ENCODE peak calls at places on chromosomes 6 and 20, in six cellular contexts. One of them, this sample, is unnamed.

GRCh38 chr20:1163105-1163504 is 21.7 kb downstream of the TMEM74B start:
- DNase-seq in K562: no peak
- DNase-seq in endothelial cell of umbilical vein: no peak
- DNase-seq in HepG2: no peak
- DNase-seq in GM12878: no peak
- DNase-seq in A549: no peak
- DNase-seq in this sample: no peak

GRCh38 chr20:37369846-37370245 is 23.9 kb downstream of the SRC start:
- DNase-seq in HepG2: no peak
- DNase-seq in GM12878: no peak
- DNase-seq in A549: no peak
- DNase-seq in endothelial cell of umbilical vein: no peak
- DNase-seq in K562: no peak
- DNase-seq in this sample: no peak

GRCh38 chr20:30922129-30922528 is 335.3 kb upstream of the DEFB115 start:
- DNase-seq in GM12878: no peak
- DNase-seq in HepG2: no peak
- DNase-seq in A549: no peak
- DNase-seq in K562: no peak
- DNase-seq in endothelial cell of umbilical vein: no peak
- DNase-seq in this sample: no peak

GRCh38 chr6:35558571-35558970 is 45.9 kb upstream of the TULP1 start:
- DNase-seq in A549: no peak
- DNase-seq in K562: no peak
- DNase-seq in endothelial cell of umbilical vein: no peak
- DNase-seq in GM12878: peak
- DNase-seq in HepG2: no peak
- DNase-seq in this sample: no peak

GRCh38 chr20:56676679-56677078 is 47.6 kb downstream of the TFAP2C start:
- DNase-seq in GM12878: no peak
- DNase-seq in K562: no peak
- DNase-seq in HepG2: no peak
- DNase-seq in A549: no peak
- DNase-seq in endothelial cell of umbilical vein: no peak
- DNase-seq in this sample: no peak

GRCh38 chr6:55250400-55250799 is 76.1 kb downstream of the HCRTR2 start:
- DNase-seq in HepG2: no peak
- DNase-seq in GM12878: no peak
- DNase-seq in endothelial cell of umbilical vein: no peak
- DNase-seq in K562: no peak
- DNase-seq in A549: no peak
- DNase-seq in this sample: no peak

GRCh38 chr6:44052419-44053011 is 74.7 kb downstream of the MRPL14 start:
- DNase-seq in endothelial cell of umbilical vein: no peak
- DNase-seq in HepG2: no peak
- DNase-seq in K562: peak
- DNase-seq in GM12878: no peak
- DNase-seq in A549: no peak
- DNase-seq in this sample: peak

GRCh38 chr20:37846573-37846972 is 56.4 kb upstream of the VSTM2L start:
- DNase-seq in K562: no peak
- DNase-seq in endothelial cell of umbilical vein: no peak
- DNase-seq in GM12878: no peak
- DNase-seq in A549: no peak
- DNase-seq in HepG2: no peak
- DNase-seq in this sample: no peak

GRCh38 chr6:12557760-12558159 is 158.8 kb upstream of the PHACTR1 start:
- DNase-seq in HepG2: no peak
- DNase-seq in endothelial cell of umbilical vein: no peak
- DNase-seq in K562: no peak
- DNase-seq in GM12878: no peak
- DNase-seq in A549: no peak
- DNase-seq in this sample: no peak

GRCh38 chr6:3765415-3765814 is 13.9 kb upstream of the PXDC1 start:
- DNase-seq in K562: no peak
- DNase-seq in GM12878: no peak
- DNase-seq in HepG2: no peak
- DNase-seq in endothelial cell of umbilical vein: no peak
- DNase-seq in A549: no peak
- DNase-seq in this sample: no peak

GRCh38 chr6:14641401-14641800 is 523.8 kb downstream of the CD83 start:
- DNase-seq in endothelial cell of umbilical vein: no peak
- DNase-seq in GM12878: no peak
- DNase-seq in HepG2: no peak
- DNase-seq in A549: no peak
- DNase-seq in K562: no peak
- DNase-seq in this sample: no peak

GRCh38 chr20:47466704-47467459 is 34.8 kb upstream of the NCOA3 start:
- DNase-seq in HepG2: no peak
- DNase-seq in A549: no peak
- DNase-seq in endothelial cell of umbilical vein: no peak
- DNase-seq in GM12878: no peak
- DNase-seq in K562: no peak
- DNase-seq in this sample: no peak

GRCh38 chr20:36271639-36272546 is 34.2 kb upstream of the DLGAP4 start:
- DNase-seq in A549: no peak
- DNase-seq in HepG2: no peak
- DNase-seq in endothelial cell of umbilical vein: no peak
- DNase-seq in GM12878: no peak
- DNase-seq in K562: no peak
- DNase-seq in this sample: no peak

GRCh38 chr20:36105731-36106226 is 48.8 kb upstream of the EPB41L1 start:
- DNase-seq in HepG2: no peak
- DNase-seq in K562: no peak
- DNase-seq in endothelial cell of umbilical vein: no peak
- DNase-seq in GM12878: no peak
- DNase-seq in A549: no peak
- DNase-seq in this sample: no peak

GRCh38 chr6:156775717-156776116 is 1.5 kb upstream of the ARID1B start:
- DNase-seq in K562: no peak
- DNase-seq in HepG2: no peak
- DNase-seq in endothelial cell of umbilical vein: peak
- DNase-seq in GM12878: no peak
- DNase-seq in A549: no peak
- DNase-seq in this sample: no peak

GRCh38 chr20:40189621-40190020 is 499.4 kb downstream of the MAFB start:
- DNase-seq in endothelial cell of umbilical vein: no peak
- DNase-seq in HepG2: no peak
- DNase-seq in GM12878: no peak
- DNase-seq in K562: no peak
- DNase-seq in A549: no peak
- DNase-seq in this sample: no peak

GRCh38 chr6:112044856-112045255 is 9.0 kb upstream of the CCN6 start:
- DNase-seq in GM12878: no peak
- DNase-seq in HepG2: no peak
- DNase-seq in endothelial cell of umbilical vein: no peak
- DNase-seq in A549: no peak
- DNase-seq in K562: no peak
- DNase-seq in this sample: no peak

GRCh38 chr6:103268335-103268734 is 1591.4 kb downstream of the HACE1 start:
- DNase-seq in HepG2: no peak
- DNase-seq in A549: no peak
- DNase-seq in K562: no peak
- DNase-seq in endothelial cell of umbilical vein: no peak
- DNase-seq in GM12878: no peak
- DNase-seq in this sample: no peak

GRCh38 chr6:103273048-103273447 is 1586.7 kb downstream of the HACE1 start:
- DNase-seq in GM12878: no peak
- DNase-seq in endothelial cell of umbilical vein: no peak
- DNase-seq in A549: no peak
- DNase-seq in K562: no peak
- DNase-seq in HepG2: peak
- DNase-seq in this sample: peak
- TF ChIP-seq CTCF in GM12878: no peak
- TF ChIP-seq CTCF in endothelial cell of umbilical vein: no peak
- TF ChIP-seq CTCF in A549: no peak
- TF ChIP-seq CTCF in K562: no peak
- TF ChIP-seq CTCF in HepG2: peak
- TF ChIP-seq CTCF in this sample: peak

GRCh38 chr6:6825986-6826901 is 237.7 kb downstream of the LY86 start:
- DNase-seq in GM12878: peak
- DNase-seq in endothelial cell of umbilical vein: peak
- DNase-seq in K562: no peak
- DNase-seq in HepG2: no peak
- DNase-seq in A549: no peak
- DNase-seq in this sample: peak
- TF ChIP-seq MYC in GM12878: no peak
- TF ChIP-seq MYC in endothelial cell of umbilical vein: no peak
- TF ChIP-seq MYC in K562: no peak
- TF ChIP-seq MYC in HepG2: no peak
- TF ChIP-seq MYC in A549: no peak
- TF ChIP-seq MYC in this sample: peak

DNA sequence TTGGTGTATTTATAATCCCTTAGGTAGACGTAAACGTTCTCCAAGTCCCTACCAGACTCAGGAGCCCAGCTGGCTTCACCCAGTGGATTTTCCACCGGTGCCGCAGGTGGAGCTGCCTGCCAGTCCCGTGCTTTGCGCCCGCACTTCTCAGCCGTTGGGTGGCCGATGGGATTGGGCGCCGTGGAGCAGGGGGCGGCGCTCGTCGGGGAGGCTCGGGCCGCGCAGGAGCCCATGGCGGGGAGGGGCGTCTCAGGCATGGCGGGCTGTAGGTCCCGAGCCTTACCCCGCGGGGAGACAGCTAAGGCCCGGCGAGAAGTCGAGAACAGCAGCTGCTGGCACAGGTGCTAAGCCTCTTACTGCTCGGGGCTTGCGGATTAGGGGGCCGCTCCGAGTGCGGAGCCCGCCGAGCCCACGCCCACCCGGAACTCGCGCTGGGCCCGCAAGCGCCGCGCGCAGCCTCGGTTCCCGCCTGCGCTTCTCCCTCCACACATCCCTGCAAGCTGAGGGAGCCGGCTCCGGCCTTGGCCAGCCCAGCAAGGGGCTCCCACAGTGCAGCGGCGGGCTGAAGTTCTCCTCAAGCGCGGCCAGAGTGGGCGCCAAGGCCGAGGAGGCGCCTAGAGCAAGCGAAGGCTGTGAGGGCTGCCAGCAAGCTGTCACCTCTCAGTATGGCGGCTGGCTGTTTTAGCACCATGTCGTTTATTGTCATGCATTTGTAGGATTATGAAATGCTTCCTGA is 57.3 kb downstream of the TRIM27 start:
- DNase-seq in K562: no peak
- DNase-seq in A549: no peak
- DNase-seq in GM12878: no peak
- DNase-seq in HepG2: peak
- DNase-seq in endothelial cell of umbilical vein: peak
- DNase-seq in this sample: peak
- TF ChIP-seq POLR2A in K562: peak
- TF ChIP-seq POLR2A in A549: peak
- TF ChIP-seq POLR2A in GM12878: peak
- TF ChIP-seq POLR2A in HepG2: peak
- TF ChIP-seq POLR2A in endothelial cell of umbilical vein: no peak
- TF ChIP-seq POLR2A in this sample: peak

DNA sequence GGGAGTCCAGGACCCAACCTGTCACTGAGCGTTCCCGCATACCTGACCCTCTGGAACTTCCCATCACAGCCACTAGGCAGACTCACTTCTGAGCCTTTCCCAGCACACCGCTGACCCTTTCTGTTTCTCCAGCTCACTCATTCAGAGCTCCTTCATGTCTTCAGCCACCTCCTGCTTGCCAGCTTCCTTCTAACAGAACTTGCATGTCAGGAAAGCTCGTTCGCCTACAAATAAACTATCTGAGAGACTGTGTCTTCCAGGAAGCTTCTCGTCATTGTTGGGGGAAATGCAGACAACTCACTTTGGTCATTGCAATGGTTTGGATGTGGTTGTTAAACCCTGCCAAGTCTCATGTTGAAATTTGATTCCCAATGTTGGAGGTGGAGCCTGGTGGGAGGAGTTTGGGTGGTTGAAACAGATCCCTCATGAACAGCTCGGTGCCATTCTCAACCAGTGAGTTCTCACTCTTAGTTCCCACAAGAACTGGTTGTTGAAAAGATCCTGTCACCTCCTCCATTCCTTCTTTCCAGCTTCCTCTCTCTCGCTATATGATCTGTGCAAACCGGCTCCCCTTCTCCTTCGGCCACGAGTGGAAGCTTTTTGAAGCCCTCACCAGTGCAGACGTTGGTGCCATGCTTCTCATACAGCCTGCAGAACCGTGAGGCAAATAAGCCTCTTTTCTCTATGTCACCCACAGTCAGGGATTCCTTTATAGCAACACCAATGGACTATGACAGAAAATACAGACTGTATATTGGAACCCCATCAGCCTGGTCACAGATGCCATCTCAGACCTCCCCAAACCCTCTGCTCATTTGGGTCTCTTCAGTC is 1.4 kb upstream of the MUC21 start:
- DNase-seq in A549: no peak
- DNase-seq in K562: peak
- DNase-seq in HepG2: peak
- DNase-seq in endothelial cell of umbilical vein: peak
- DNase-seq in GM12878: no peak
- DNase-seq in this sample: no peak
- TF ChIP-seq CTCF in A549: no peak
- TF ChIP-seq CTCF in K562: peak
- TF ChIP-seq CTCF in HepG2: peak
- TF ChIP-seq CTCF in endothelial cell of umbilical vein: no peak
- TF ChIP-seq CTCF in GM12878: no peak
- TF ChIP-seq CTCF in this sample: no peak

DNA sequence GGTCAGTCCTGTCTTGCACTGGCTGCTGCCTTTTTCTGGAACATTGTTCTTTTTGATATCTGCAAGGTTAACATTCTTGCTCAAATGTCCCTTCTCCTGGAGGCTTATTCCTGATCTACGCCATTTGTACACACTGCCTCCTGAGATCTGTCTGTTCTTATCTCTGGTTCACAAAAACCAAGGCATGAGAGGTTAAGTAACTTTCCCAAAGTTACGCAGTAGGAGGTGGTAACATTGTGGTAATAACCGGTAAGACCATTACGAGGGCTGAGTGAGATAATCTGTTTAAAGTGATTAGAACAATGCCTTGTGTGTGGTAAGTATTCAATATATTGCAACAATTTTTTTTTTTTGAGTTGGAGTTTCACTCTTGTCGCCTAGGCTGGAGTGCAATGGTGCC is 132.1 kb downstream of the FNDC1 start:
- DNase-seq in A549: no peak
- DNase-seq in HepG2: no peak
- DNase-seq in GM12878: no peak
- DNase-seq in endothelial cell of umbilical vein: no peak
- DNase-seq in K562: no peak
- DNase-seq in this sample: no peak
- TF ChIP-seq MYC in A549: no peak
- TF ChIP-seq MYC in HepG2: no peak
- TF ChIP-seq MYC in GM12878: no peak
- TF ChIP-seq MYC in endothelial cell of umbilical vein: no peak
- TF ChIP-seq MYC in K562: no peak
- TF ChIP-seq MYC in this sample: no peak